ENCODE peak calls at places on chromosomes 4 and X, in seven cellular contexts. S is H9, N is IMR-90, X is mesenchymal stem cell, V is mesendoderm, G is neuronal stem cell, E is H1. A is an unnamed sample.

GRCh38 chrX:152943826-152944225 is 46.0 kb downstream of the ZNF185 start:
- DNase-seq in S (no peak), N (no peak), X (no peak), V (no peak), G (no peak), E (no peak), A (no peak)

GRCh38 chr4:113584407-113585150 is 177.0 kb downstream of the CAMK2D start:
- DNase-seq in S (peak; percentile 68), N (peak; percentile 83), X (peak; percentile 60), V (peak; percentile 96), G (no peak), E (no peak), A (no peak)

GRCh38 chrX:71618303-71618721 is at the start of gene CXCR3:
- DNase-seq in S (no peak), N (no peak), X (no peak), V (no peak), G (no peak), E (no peak), A (no peak)

GRCh38 chr4:115233600-115233999 is 120.2 kb upstream of the NDST4 start:
- DNase-seq in S (no peak), N (no peak), X (no peak), V (no peak), G (no peak), E (no peak), A (no peak)

GRCh38 chr4:3220586-3221494 is 28.1 kb upstream of the MSANTD1 start:
- DNase-seq in S (no peak), N (no peak), X (no peak), V (no peak), G (no peak), E (no peak), A (no peak)

GRCh38 chr4:10104211-10104990 is 12.2 kb downstream of the WDR1 start:
- DNase-seq in S (no peak), N (no peak), X (peak; percentile 23), V (no peak), G (no peak), E (no peak), A (no peak)

GRCh38 chr4:82797591-82798081 is 960 bp downstream of the SCD5 start:
- DNase-seq in S (peak; percentile 59), N (peak; percentile 34), X (peak; percentile 59), V (peak; percentile 55), G (no peak), E (peak; percentile 70), A (no peak)

GRCh38 chr4:105666693-105667092 is 41.8 kb downstream of the INTS12 start:
- DNase-seq in S (no peak), N (peak; percentile 16), X (peak; percentile 38), V (peak; percentile 37), G (no peak), E (no peak), A (no peak)

GRCh38 chr4:11748169-11748872 is 319.6 kb upstream of the HS3ST1 start:
- DNase-seq in S (no peak), N (peak; percentile 87), X (peak; percentile 72), V (no peak), G (no peak), E (no peak), A (no peak)

GRCh38 chrX:110156167-110156754 is 153.3 kb downstream of the TMEM164 start:
- DNase-seq in S (no peak), N (no peak), X (no peak), V (no peak), G (no peak), E (no peak), A (no peak)

GRCh38 chrX:48747415-48748026 is 14.0 kb upstream of the GLOD5 start:
- DNase-seq in S (no peak), N (no peak), X (no peak), V (no peak), G (no peak), E (no peak), A (no peak)

GRCh38 chr4:88006956-88007303 is 505 bp upstream of the PKD2 start:
- DNase-seq in S (no peak), N (no peak), X (no peak), V (peak; percentile 72), G (no peak), E (no peak), A (no peak)

GRCh38 chrX:151896734-151897474 is 15.8 kb upstream of the MAGEA4 start:
- DNase-seq in S (no peak), N (peak; percentile 20), X (no peak), V (peak; percentile 39), G (no peak), E (no peak), A (no peak)

GRCh38 chrX:39242187-39242586 is 440.9 kb downstream of the MID1IP1 start:
- DNase-seq in S (peak; percentile 42), N (no peak), X (peak; percentile 3), V (peak; percentile 64), G (no peak), E (no peak), A (peak; percentile 55)

GRCh38 chrX:63746278-63746677 is 38.7 kb downstream of the ARHGEF9 start:
- DNase-seq in S (no peak), N (no peak), X (no peak), V (no peak), G (no peak), E (no peak), A (no peak)

GRCh38 chr4:151990201-151990600 is 229.4 kb upstream of the GATB start:
- DNase-seq in S (no peak), N (peak; percentile 41), X (no peak), V (peak; percentile 60), G (no peak), E (no peak), A (peak; percentile 90)

GRCh38 chr4:86664959-86665358 is 70.8 kb downstream of the PTPN13 start:
- DNase-seq in S (no peak), N (peak; percentile 77), X (peak; percentile 80), V (peak; percentile 30), G (no peak), E (no peak), A (no peak)

GRCh38 chrX:140040397-140040796 is 75.1 kb upstream of the CXorf66 start:
- DNase-seq in S (no peak), N (no peak), X (no peak), V (peak; percentile 3), G (no peak), E (no peak), A (no peak)

GRCh38 chr4:186920486-186920885 is 196.8 kb upstream of the FAT1 start:
- DNase-seq in S (no peak), N (peak; percentile 80), X (peak; percentile 69), V (no peak), G (no peak), E (no peak), A (no peak)

GRCh38 chr4:99403380-99404194 is 31.6 kb downstream of the ADH7 start:
- DNase-seq in S (no peak), N (peak; percentile 74), X (no peak), V (no peak), G (no peak), E (no peak), A (no peak)

GRCh38 chr4:52939739-52940138 is 77.6 kb downstream of the RASL11B start:
- DNase-seq in S (no peak), N (no peak), X (no peak), V (peak; percentile 53), G (no peak), E (no peak), A (no peak)

GRCh38 chr4:138707746-138708145 is 307.8 kb upstream of the NOCT start:
- DNase-seq in S (no peak), N (peak; percentile 64), X (peak; percentile 22), V (no peak), G (no peak), E (no peak), A (peak; percentile 17)

GRCh38 chrX:125132274-125132673 is 187.4 kb upstream of the TEX13C start:
- DNase-seq in S (no peak), N (peak; percentile 0), X (no peak), V (peak; percentile 67), G (no peak), E (no peak), A (peak; percentile 2)

GRCh38 chrX:136662976-136663375 is 15.0 kb downstream of the CD40LG start:
- DNase-seq in S (no peak), N (no peak), X (no peak), V (no peak), G (no peak), E (no peak), A (no peak)
- H2AK5ac ChIP-seq in S (no peak overlapping the region), N (no peak overlapping the region), X (no peak overlapping the region), V (no peak overlapping the region), G (no peak overlapping the region), E (no peak overlapping the region), A (no peak overlapping the region)

GRCh38 chr4:78608684-78609083 is 57.1 kb downstream of the ANXA3 start:
- DNase-seq in S (no peak), N (no peak), X (no peak), V (no peak), G (no peak), E (no peak), A (no peak)

GRCh38 chr4:78609580-78609979 is 58.0 kb downstream of the ANXA3 start:
- DNase-seq in S (no peak), N (no peak), X (no peak), V (no peak), G (no peak), E (no peak), A (peak; percentile 49)

GRCh38 chr4:78612398-78613005 is 60.9 kb downstream of the ANXA3 start:
- DNase-seq in S (no peak), N (peak; percentile 61), X (peak; percentile 56), V (peak; percentile 25), G (no peak), E (no peak), A (peak; percentile 53)

GRCh38 chr4:78611215-78611558 is 59.6 kb downstream of the ANXA3 start:
- DNase-seq in S (no peak), N (no peak), X (no peak), V (no peak), G (no peak), E (no peak), A (no peak)

DNA sequence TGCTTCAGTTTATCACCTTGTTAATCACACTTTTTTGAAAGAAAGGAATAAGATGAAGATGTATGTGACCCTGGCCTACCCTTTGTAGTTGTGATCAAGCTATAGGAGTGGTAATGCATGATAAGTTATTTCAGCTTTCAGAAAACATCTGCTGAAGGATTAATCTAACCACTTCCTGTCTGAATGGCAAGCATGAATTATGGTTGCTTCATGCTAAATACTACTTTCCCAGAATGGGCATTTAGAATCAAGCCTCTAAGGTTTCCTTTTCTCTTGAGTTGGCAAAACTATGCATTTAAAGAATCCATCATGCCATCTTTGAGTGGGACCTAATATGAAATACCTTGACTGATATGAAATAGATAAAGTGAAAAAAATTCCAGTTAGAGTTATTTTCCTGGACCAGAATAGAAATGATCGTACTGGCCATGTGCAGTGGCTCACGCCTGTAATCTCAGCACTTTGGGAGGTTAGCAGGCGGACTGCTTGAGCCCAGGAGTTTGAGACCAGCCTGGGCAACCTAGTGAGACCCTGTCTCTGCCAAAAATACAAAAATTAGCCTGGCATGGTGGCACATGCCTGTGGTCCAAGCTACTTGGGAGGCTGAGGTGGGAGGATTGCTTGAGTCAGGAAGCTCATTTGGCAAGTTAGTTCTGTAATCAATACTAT is 59.1 kb downstream of the ANXA3 start:
- DNase-seq in S (no peak), N (peak; percentile 41), X (peak; percentile 38), V (no peak), G (no peak), E (no peak), A (no peak)
- H4K8ac ChIP-seq in S (no peak overlapping the region), N (no peak overlapping the region), X (no peak overlapping the region), V (no peak overlapping the region), G (no peak overlapping the region), E (no peak overlapping the region), A (no peak overlapping the region)

GRCh38 chr4:76494243-76494642 is 59.2 kb downstream of the SHROOM3 start:
- DNase-seq in S (no peak), N (no peak), X (no peak), V (no peak), G (no peak), E (no peak), A (no peak)
- H2AK5ac ChIP-seq in S (no peak overlapping the region), N (no peak overlapping the region), X (no peak overlapping the region), V (no peak overlapping the region), G (no peak overlapping the region), E (no peak overlapping the region), A (no peak overlapping the region)

GRCh38 chr4:108372678-108373077 is 203.9 kb upstream of the LEF1 start:
- DNase-seq in S (no peak), N (no peak), X (no peak), V (no peak), G (no peak), E (no peak), A (no peak)
- H4K8ac ChIP-seq in S (no peak overlapping the region), N (no peak overlapping the region), X (no peak overlapping the region), V (no peak overlapping the region), G (no peak overlapping the region), E (no peak overlapping the region), A (no peak overlapping the region)

A was measured in trophoblast cell.